ENCODE peak calls at places on chromosomes 13 and 19, in seven cellular contexts. T is SK-N-SH, L is H1, I is GM12892, J is HepG2, H is K562, Q is GM12878. G is an unnamed sample.
A peak's percentile ranks its signal among the peaks of the same experiment; 100 is the strongest.

GRCh38 chr13:32017449-32017848 is 14.1 kb upstream of the FRY start:
- DNase-seq in T (no peak), L (no peak), I (no peak), J (no peak), H (no peak), Q (no peak), G (no peak)

GRCh38 chr13:23621316-23621645 is 51.1 kb downstream of the TNFRSF19 start:
- DNase-seq in T (no peak), L (no peak), I (no peak), J (peak; percentile 20), H (no peak), Q (no peak), G (no peak)

GRCh38 chr13:98173431-98173921 is 3.6 kb downstream of the RNF113B start:
- DNase-seq in T (no peak), L (no peak), I (no peak), J (peak; percentile 95), H (no peak), Q (no peak), G (no peak)

GRCh38 chr13:45454204-45454603 is 10.5 kb upstream of the COG3 start:
- DNase-seq in T (no peak), L (no peak), I (no peak), J (no peak), H (no peak), Q (no peak), G (no peak)

GRCh38 chr13:110233682-110234280 is 73.2 kb downstream of the COL4A1 start:
- DNase-seq in T (no peak), L (peak; percentile 20), I (no peak), J (no peak), H (no peak), Q (no peak), G (no peak)

GRCh38 chr13:44989941-44990340 is 603 bp downstream of the GPALPP1 start:
- DNase-seq in T (peak; percentile 22), L (no peak), I (no peak), J (no peak), H (no peak), Q (no peak), G (peak; percentile 11)

GRCh38 chr19:37355901-37356300 is 15.0 kb upstream of the ZNF527 start:
- DNase-seq in T (no peak), L (no peak), I (no peak), J (no peak), H (no peak), Q (no peak), G (no peak)

GRCh38 chr19:19997656-19998268 is 41.5 kb downstream of the ZNF682 start:
- DNase-seq in T (peak; percentile 47), L (peak; percentile 90), I (no peak), J (no peak), H (peak; percentile 18), Q (no peak), G (no peak)

GRCh38 chr13:97028441-97029299 is 34.4 kb upstream of the OXGR1 start:
- DNase-seq in T (peak; percentile 69), L (peak; percentile 79), I (no peak), J (peak; percentile 9), H (peak; percentile 39), Q (no peak), G (peak; percentile 34)

GRCh38 chr19:39602224-39602623 is at the start of gene LGALS13:
- DNase-seq in T (no peak), L (no peak), I (no peak), J (no peak), H (no peak), Q (no peak), G (no peak)

GRCh38 chr19:31102674-31103073 is 246.6 kb downstream of the TSHZ3 start:
- DNase-seq in T (no peak), L (no peak), I (no peak), J (no peak), H (no peak), Q (no peak), G (no peak)

GRCh38 chr19:53123400-53123799 is 9.3 kb downstream of the ZNF415 start:
- DNase-seq in T (no peak), L (no peak), I (no peak), J (no peak), H (no peak), Q (no peak), G (no peak)
- TF ChIP-seq TAF1 in T (no peak), L (no peak), I (no peak), J (no peak), H (no peak), Q (no peak), G (no peak)

GRCh38 chr19:28303502-28303901 is 909.4 kb downstream of the UQCRFS1 start:
- DNase-seq in T (no peak), L (no peak), I (no peak), J (no peak), H (no peak), Q (no peak), G (no peak)

GRCh38 chr19:28305513-28305912 is 907.4 kb downstream of the UQCRFS1 start:
- DNase-seq in T (no peak), L (no peak), I (no peak), J (no peak), H (no peak), Q (no peak), G (no peak)

GRCh38 chr19:28307963-28308362 is 905.0 kb downstream of the UQCRFS1 start:
- DNase-seq in T (no peak), L (no peak), I (no peak), J (no peak), H (no peak), Q (no peak), G (no peak)

GRCh38 chr19:28309072-28309471 is 903.9 kb downstream of the UQCRFS1 start:
- DNase-seq in T (no peak), L (no peak), I (no peak), J (no peak), H (no peak), Q (no peak), G (no peak)

GRCh38 chr19:28307460-28307859 is 905.5 kb downstream of the UQCRFS1 start:
- DNase-seq in T (no peak), L (no peak), I (no peak), J (no peak), H (no peak), Q (no peak), G (no peak)
- TF ChIP-seq TAF1 in T (no peak), L (no peak), I (no peak), J (no peak), H (no peak), Q (no peak), G (no peak)

GRCh38 chr13:71051573-71051972 is 815.4 kb downstream of the DACH1 start:
- DNase-seq in T (no peak), L (no peak), I (no peak), J (no peak), H (no peak), Q (no peak), G (no peak)

GRCh38 chr13:71046360-71047079 is 820.5 kb downstream of the DACH1 start:
- DNase-seq in T (no peak), L (no peak), I (no peak), J (no peak), H (no peak), Q (no peak), G (no peak)
- TF ChIP-seq TAF1 in T (no peak), L (no peak), I (no peak), J (no peak), H (no peak), Q (no peak), G (no peak)

DNA sequence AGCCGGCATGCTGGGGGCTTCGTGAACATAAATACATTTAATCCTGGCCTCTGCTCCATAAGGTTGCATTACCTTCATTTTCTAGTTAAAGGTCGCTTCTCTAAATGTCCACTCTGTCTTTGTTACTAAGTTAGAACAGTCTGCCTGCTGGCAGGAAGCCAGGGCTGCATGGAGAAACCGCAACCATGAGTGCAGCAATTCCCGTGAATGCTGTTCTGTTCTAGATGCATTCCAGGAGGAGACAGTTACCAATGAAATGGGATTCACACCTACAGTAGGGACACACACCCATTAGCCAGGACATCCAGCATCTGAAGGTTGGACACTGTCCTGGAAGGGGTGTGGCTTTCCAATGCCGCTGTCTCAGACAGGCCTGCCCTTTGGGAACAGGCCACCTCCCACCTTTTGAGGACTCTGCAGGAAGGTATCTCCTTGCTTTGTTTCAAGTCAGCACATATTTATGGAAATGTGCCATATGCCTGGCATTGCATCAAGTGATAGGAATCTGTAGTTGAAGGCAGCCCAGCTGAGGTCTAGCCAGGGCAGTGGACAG is 129.7 kb downstream of the SLC7A1 start:
- DNase-seq in T (peak; percentile 47), L (no peak), I (no peak), J (peak; percentile 35), H (no peak), Q (no peak), G (no peak)
- TF ChIP-seq TAF1 in T (no peak), L (no peak), I (no peak), J (no peak), H (no peak), Q (no peak), G (no peak)

DNA sequence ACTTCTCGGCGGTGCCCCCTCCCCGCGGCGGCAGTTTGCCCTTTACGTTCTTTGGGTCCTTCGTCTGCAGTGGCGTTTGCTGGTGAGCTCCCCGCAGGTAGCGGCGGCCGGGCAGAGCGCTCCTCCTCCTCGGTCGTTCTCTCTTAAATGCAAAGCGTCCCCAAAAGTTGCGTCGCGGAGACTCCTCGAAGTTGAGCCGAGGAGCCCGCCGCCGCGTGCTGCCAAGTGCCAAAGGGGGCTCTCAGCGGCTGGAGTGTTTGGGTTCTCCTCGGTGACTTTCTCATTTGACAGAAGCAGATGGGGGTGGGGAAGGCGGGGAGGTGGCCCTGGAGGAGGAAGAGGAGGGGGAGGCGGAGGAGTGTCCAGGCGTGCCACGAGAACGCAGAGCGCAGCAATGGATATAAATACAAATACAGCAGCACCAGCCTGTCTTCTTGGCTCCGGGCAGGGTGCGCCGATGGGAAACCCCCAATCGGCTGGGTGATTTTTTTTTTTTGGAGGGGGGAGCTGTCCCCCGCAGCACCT is at the start of gene SOX21:
- DNase-seq in T (no peak), L (peak; percentile 80), I (no peak), J (no peak), H (no peak), Q (no peak), G (no peak)
- TF ChIP-seq TAF1 in T (no peak), L (no peak), I (no peak), J (no peak), H (no peak), Q (no peak), G (no peak)

DNA sequence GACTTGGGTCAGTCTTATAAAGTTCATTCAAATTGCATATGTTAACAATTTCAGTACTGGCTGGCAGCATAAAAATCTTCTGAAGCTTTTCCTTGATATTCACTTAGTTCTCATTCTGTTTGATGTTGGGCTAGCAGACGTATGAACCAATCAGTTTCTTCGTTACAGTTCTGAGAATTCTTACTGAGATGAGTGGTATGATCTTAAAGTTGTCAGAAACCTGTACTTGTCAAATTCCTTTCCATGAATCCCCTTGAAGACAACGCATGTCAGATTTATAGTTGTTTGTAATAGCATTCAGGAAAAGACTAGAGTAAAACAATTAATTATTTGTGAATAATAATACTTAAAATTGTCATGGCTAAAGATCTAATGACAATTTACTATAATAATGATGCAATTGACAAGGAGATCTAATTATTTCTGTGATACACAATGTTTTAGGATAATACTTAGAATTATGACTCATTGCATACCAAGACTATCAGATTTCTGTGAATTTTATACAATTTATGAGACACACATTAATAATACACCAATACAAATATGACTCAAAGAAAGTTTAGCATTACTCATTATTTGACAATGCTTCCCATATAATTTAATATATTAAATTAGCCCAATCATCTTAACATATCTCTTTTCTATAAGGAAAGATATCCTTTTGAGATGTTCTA is 447.2 kb downstream of the RFC3 start:
- DNase-seq in T (no peak), L (no peak), I (no peak), J (no peak), H (no peak), Q (no peak), G (no peak)
- TF ChIP-seq TAF1 in T (no peak), L (no peak), I (no peak), J (no peak), H (no peak), Q (no peak), G (no peak)

G was measured in GM12891.